ENCODE peak calls at places on chromosomes 4 and X, in eight cellular contexts. X is MM.1S, P is GM23338, W is mammary epithelial cell, N is HepG2, B is hepatocyte, S is neural progenitor cell, L is endothelial cell of umbilical vein. E is an unnamed sample. For H3K79me2, the result is how much of the 10 kb centered on the place peaks cover.

GRCh38 chrX:42089014-42089413 is 165.7 kb upstream of the CASK start:
- DNase-seq in X (no peak), P (peak), W (no peak), N (no peak), B (no peak), S (peak), L (no peak), E (no peak)

GRCh38 chr4:80309301-80310004 is 26.1 kb upstream of the CFAP299 start:
- DNase-seq in X (no peak), P (no peak), W (peak), N (no peak), B (no peak), S (no peak), L (peak), E (no peak)

GRCh38 chr4:153535735-153536494 is 69.8 kb downstream of the TMEM131L start:
- DNase-seq in X (no peak), P (peak), W (no peak), N (no peak), B (no peak), S (peak), L (peak), E (no peak)

GRCh38 chr4:8428288-8429097 is 12.0 kb downstream of the ACOX3 start:
- DNase-seq in X (peak), P (peak), W (peak), N (peak), B (peak), S (peak), L (peak), E (peak)

GRCh38 chrX:1500701-1501624 is 36.0 kb downstream of the P2RY8 start:
- DNase-seq in X (peak), P (no peak), W (no peak), N (no peak), B (no peak), S (no peak), L (no peak), E (peak)

GRCh38 chr4:108301583-108302256 is 133.0 kb upstream of the LEF1 start:
- DNase-seq in X (no peak), P (no peak), W (no peak), N (no peak), B (peak), S (no peak), L (no peak), E (no peak)

GRCh38 chr4:7368296-7368695 is 66.4 kb downstream of the PSAPL1 start:
- DNase-seq in X (no peak), P (no peak), W (no peak), N (no peak), B (no peak), S (no peak), L (no peak), E (no peak)

GRCh38 chr4:75637176-75637575 is 6.8 kb upstream of the CDKL2 start:
- DNase-seq in X (no peak), P (no peak), W (peak), N (no peak), B (no peak), S (no peak), L (no peak), E (no peak)

GRCh38 chr4:88188738-88189417 is 30.4 kb upstream of the ABCG2 start:
- DNase-seq in X (no peak), P (no peak), W (peak), N (no peak), B (no peak), S (no peak), L (no peak), E (no peak)

GRCh38 chrX:24301060-24301459 is 12.8 kb downstream of the SUPT20HL2 start:
- DNase-seq in X (no peak), P (no peak), W (peak), N (no peak), B (no peak), S (no peak), L (no peak), E (no peak)

DNA sequence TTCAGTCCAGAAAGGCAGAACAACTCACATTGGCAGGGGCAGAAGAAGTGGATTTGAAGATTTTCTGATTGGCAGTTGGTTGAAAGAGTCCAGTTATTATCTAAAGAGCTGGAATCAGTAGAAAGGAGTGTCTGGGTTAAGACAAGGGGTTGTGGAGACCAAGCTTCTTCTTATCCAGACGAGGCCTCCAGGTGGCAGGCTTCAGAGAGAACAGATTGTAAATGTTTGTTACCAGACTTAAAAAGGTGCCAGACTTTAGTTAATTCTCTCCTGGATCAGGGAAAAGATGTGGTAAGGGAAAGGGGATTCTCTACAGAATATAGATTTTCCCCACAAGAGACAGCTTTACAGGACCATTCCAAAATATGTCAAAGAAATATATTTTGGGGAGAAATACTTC is 36.7 kb upstream of the TLR3 start:
- DNase-seq in X (no peak), P (peak), W (no peak), N (no peak), B (peak), S (no peak), L (no peak), E (peak)
- TF ChIP-seq CTCF in X (peak), P (peak), W (no peak), N (peak), B (peak), S (peak), L (no peak), E (peak)

DNA sequence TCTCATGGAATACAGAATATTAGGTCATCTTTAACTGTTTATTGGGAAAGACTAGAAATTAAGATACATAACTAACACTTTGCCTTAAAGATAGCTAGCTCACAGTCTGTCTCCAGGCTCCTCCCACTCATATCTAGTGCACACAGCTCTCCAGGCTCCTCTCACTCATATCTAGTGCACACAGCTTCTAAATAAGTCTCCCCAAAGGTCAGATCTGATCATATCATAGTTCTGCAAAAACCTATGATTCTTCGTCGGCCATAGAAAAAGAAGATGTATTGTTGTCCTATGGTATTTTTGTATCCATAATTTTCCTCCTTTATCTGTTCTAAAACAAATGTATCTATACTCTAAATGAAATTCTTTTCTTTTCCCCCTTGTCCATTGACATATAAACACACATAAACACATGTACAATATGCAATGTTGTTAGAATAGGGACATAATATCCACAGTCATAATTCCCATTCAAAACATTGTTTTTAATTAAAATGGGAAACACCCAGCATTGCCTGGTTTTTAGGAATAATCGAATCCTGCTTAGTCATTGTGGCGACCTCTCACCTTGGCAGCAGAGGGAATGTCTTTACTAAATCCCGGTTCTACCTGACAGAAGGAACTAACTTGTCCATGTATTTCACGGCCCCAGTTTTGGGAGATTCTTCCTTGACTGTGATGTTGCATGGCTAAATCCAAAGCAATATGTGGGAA is 1282.0 kb downstream of the PCDH7 start:
- DNase-seq in X (no peak), P (peak), W (no peak), N (no peak), B (no peak), S (no peak), L (no peak), E (no peak)
- H3K79me2 ChIP-seq in X (under half), P (under half), W (under half), N (under half), B (under half), S (under half), L (under half), E (under half)

DNA sequence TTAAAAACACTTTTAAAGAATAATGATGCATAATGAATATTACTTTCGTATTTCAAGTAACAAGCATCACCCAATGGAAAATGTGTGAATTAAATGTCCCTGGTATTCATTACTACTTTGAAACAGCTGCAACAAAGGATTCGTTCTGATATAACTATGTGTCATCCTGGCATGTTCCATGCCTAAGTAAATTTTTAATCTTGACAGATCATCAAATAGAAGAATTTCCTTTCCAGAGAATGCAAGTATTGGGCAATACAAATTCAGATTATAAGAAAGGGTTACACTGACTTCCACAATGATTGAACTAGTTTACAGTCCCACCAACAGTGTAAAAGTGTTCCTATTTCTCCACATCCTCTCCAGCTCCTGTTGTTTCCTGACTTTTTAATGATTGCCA is 105.3 kb downstream of the SPCS3 start:
- DNase-seq in X (no peak), P (no peak), W (peak), N (no peak), B (no peak), S (no peak), L (no peak), E (no peak)
- TF ChIP-seq CTCF in X (no peak), P (no peak), W (no peak), N (no peak), B (no peak), S (no peak), L (no peak), E (no peak)

DNA sequence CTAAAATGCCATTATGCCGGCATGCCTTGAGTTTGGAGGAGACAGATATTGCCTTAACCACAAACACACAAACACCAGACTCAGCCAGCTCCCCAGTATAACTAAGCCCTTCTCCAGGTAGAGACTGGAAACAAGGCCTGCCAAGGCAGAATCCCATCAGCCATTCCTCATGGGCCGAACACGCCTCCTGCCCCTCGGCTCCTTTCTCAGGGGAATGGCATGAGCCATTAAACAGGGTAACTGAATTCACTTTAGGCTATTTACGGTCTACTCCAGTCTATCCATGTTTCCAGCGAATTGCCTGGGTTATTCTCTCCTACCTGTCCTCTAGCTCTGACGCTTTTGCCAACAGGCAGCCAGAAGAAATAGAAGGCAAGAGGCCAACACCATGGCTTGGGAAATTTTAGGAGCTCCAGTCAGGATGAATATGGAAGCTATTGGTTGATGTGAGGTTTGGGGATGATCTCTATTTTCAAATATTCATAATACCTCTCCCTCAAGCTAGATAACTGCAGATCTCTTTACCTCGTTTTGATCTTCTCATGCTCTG is 4.9 kb downstream of the SEL1L3 start:
- DNase-seq in X (no peak), P (no peak), W (no peak), N (no peak), B (no peak), S (no peak), L (no peak), E (no peak)
- H3K79me2 ChIP-seq in X (half or more), P (half or more), W (under half), N (under half), B (under half), S (under half), L (under half), E (half or more)

DNA sequence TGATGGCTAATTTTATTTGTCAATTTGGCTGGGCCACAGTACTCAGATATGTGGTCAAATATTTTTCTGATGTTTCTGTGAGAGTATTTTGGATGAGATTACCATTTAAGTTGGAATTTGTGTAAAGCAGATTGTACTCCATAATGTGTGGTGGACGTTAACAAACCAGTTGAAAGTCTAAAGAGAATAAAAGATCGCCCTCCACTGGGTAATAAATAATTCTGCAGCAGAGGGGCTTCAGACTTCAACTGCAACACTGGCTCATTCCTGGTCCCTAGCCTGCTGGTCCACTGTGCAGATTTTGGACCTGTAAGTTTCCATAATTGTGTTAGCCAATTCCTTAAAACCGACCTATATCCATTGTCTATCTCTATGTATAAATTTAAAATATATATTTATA is 540.3 kb downstream of the PCDH18 start:
- DNase-seq in X (no peak), P (peak), W (no peak), N (no peak), B (no peak), S (no peak), L (no peak), E (no peak)
- TF ChIP-seq CTCF in X (no peak), P (peak), W (no peak), N (no peak), B (no peak), S (peak), L (no peak), E (no peak)

GRCh38 chr4:4518747-4519146 is 23.1 kb downstream of the STX18 start:
- DNase-seq in X (no peak), P (no peak), W (no peak), N (no peak), B (no peak), S (no peak), L (no peak), E (no peak)

GRCh38 chr4:4519296-4519898 is 22.5 kb downstream of the STX18 start:
- DNase-seq in X (no peak), P (peak), W (peak), N (no peak), B (no peak), S (peak), L (peak), E (no peak)

GRCh38 chr4:4521767-4522166 is 20.1 kb downstream of the STX18 start:
- DNase-seq in X (no peak), P (no peak), W (no peak), N (no peak), B (no peak), S (no peak), L (no peak), E (no peak)

GRCh38 chr4:4524364-4524763 is 17.5 kb downstream of the STX18 start:
- DNase-seq in X (peak), P (peak), W (no peak), N (no peak), B (no peak), S (peak), L (no peak), E (peak)

DNA sequence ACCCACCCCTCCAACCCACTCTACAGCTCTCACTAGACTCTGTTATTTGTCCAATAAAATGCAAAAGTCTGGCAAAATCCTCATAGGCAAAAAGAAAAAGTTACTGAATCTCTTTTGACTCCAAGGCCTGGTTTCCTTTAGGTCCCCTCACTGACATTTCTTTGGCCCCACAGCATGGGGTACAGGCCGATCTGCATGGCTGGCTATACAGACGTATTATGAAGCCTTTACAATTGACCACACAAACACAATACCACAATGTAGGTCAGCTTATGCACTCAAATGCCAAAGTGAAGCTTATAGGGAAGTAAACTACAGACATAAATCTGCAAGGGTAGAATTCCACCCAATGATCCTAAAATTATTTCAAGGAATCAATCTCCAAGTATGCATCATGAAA is 20.8 kb downstream of the STX18 start:
- DNase-seq in X (no peak), P (peak), W (no peak), N (no peak), B (no peak), S (peak), L (no peak), E (no peak)
- H3K79me2 ChIP-seq in X (half or more), P (under half), W (under half), N (under half), B (half or more), S (under half), L (under half), E (under half)

GRCh38 chr4:113350576-113350975 is 301.1 kb downstream of the ANK2 start:
- DNase-seq in X (peak), P (no peak), W (no peak), N (no peak), B (no peak), S (no peak), L (no peak), E (no peak)

GRCh38 chr4:113358784-113359183 is 309.3 kb downstream of the ANK2 start:
- DNase-seq in X (no peak), P (peak), W (no peak), N (no peak), B (no peak), S (peak), L (peak), E (peak)

GRCh38 chr4:113356452-113356851 is 307.0 kb downstream of the ANK2 start:
- DNase-seq in X (no peak), P (no peak), W (no peak), N (no peak), B (no peak), S (no peak), L (no peak), E (no peak)

DNA sequence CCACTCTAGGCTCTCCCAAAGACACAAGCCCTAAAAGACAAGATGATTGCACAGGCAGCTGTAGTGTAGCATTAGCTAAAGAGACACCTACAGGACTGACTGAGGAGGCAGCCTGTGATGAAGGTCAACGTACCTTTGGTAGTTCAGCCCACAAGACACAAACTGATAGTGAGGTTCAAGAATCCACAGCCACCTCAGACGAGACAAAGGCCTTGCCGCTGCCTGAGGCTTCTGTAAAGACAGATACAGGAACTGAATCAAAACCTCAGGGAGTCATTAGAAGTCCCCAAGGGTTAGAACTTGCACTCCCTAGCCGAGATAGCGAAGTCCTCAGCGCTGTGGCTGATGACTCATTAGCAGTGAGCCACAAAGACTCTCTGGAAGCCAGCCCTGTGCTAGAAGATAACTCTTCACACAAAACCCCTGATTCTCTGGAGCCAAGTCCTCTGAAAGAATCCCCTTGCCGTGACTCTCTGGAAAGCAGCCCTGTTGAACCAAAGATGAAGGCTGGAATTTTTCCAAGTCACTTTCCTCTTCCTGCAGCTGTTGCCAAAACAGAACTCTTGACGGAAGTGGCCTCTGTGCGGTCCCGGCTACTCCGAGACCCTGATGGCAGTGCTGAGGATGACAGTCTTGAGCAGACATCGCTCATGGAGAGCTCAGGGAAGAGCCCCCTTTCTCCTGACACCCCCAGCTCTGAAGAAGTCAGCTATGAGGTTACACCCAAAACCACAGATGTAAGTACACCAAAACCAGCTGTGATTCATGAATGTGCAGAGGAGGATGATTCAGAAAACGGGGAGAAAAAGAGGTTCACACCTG is 306.3 kb downstream of the ANK2 start:
- DNase-seq in X (peak), P (no peak), W (peak), N (no peak), B (peak), S (no peak), L (peak), E (no peak)
- TF ChIP-seq CTCF in X (peak), P (no peak), W (peak), N (peak), B (no peak), S (no peak), L (no peak), E (no peak)

E was measured in OCI-LY7.